ENCODE peak calls at places on chromosomes 12 and 14, in five cellular contexts. L, H, W, Q and A are unnamed samples.

GRCh38 chr12:28303192-28303591 is 112.9 kb downstream of the CCDC91 start:
- DNase-seq in L (no peak), H (no peak), W (no peak), Q (no peak), A (no peak)

GRCh38 chr12:2291182-2291832 is 238.5 kb downstream of the CACNA1C start:
- DNase-seq in L (peak; percentile 60), H (peak; percentile 60), W (no peak), Q (no peak), A (no peak)

GRCh38 chr14:90602088-90602687 is 205.4 kb downstream of the CALM1 start:
- DNase-seq in L (no peak), H (peak; percentile 29), W (no peak), Q (no peak), A (no peak)

GRCh38 chr12:18355429-18355828 is 94.1 kb downstream of the PIK3C2G start:
- DNase-seq in L (no peak), H (no peak), W (no peak), Q (no peak), A (no peak)

GRCh38 chr14:26174395-26174794 is 423.4 kb downstream of the NOVA1 start:
- DNase-seq in L (no peak), H (no peak), W (no peak), Q (no peak), A (no peak)

GRCh38 chr12:65892905-65893304 is 68.6 kb downstream of the HMGA2 start:
- DNase-seq in L (no peak), H (no peak), W (peak; percentile 36), Q (no peak), A (no peak)

GRCh38 chr12:121786441-121786825 is 7.1 kb downstream of the RHOF start:
- DNase-seq in L (peak; percentile 97), H (peak; percentile 77), W (no peak), Q (no peak), A (no peak)

GRCh38 chr12:64181504-64182291 is 40.4 kb downstream of the KICS2 start:
- DNase-seq in L (peak; percentile 90), H (peak; percentile 79), W (peak; percentile 52), Q (no peak), A (no peak)

GRCh38 chr14:49972840-49973239 is 80.0 kb downstream of the ARF6 start:
- DNase-seq in L (peak; percentile 88), H (no peak), W (no peak), Q (no peak), A (no peak)

GRCh38 chr12:72286526-72286925 is 14.4 kb downstream of the TRHDE start:
- DNase-seq in L (no peak), H (no peak), W (no peak), Q (no peak), A (no peak)

GRCh38 chr12:8680533-8680932 is 17.3 kb upstream of the RIMKLB start:
- DNase-seq in L (no peak), H (no peak), W (no peak), Q (no peak), A (no peak)

GRCh38 chr14:95388699-95389098 is 69.0 kb upstream of the CLMN start:
- DNase-seq in L (no peak), H (no peak), W (no peak), Q (no peak), A (no peak)

GRCh38 chr14:50846171-50846880 is 15.4 kb upstream of the NIN start:
- DNase-seq in L (peak; percentile 15), H (no peak), W (no peak), Q (no peak), A (no peak)

GRCh38 chr14:36771256-36771655 is 109.6 kb downstream of the PAX9 start:
- DNase-seq in L (peak; percentile 14), H (no peak), W (no peak), Q (no peak), A (no peak)

GRCh38 chr14:104580961-104581360 is 1.4 kb downstream of the C14orf180 start:
- DNase-seq in L (no peak), H (peak; percentile 72), W (no peak), Q (no peak), A (no peak)

GRCh38 chr12:11959117-11959823 is 111.5 kb upstream of the BCL2L14 start:
- DNase-seq in L (peak; percentile 24), H (no peak), W (no peak), Q (no peak), A (no peak)

GRCh38 chr14:50056457-50056856 is 59.9 kb downstream of the VCPKMT start:
- DNase-seq in L (no peak), H (no peak), W (no peak), Q (no peak), A (no peak)

GRCh38 chr12:86735851-86736250 is 479.7 kb upstream of the MGAT4C start:
- DNase-seq in L (no peak), H (no peak), W (no peak), Q (no peak), A (no peak)
- H3K27ac ChIP-seq in L (no peak overlapping the region), H (no peak overlapping the region), W (no peak overlapping the region), Q (no peak overlapping the region), A (no peak overlapping the region)

DNA sequence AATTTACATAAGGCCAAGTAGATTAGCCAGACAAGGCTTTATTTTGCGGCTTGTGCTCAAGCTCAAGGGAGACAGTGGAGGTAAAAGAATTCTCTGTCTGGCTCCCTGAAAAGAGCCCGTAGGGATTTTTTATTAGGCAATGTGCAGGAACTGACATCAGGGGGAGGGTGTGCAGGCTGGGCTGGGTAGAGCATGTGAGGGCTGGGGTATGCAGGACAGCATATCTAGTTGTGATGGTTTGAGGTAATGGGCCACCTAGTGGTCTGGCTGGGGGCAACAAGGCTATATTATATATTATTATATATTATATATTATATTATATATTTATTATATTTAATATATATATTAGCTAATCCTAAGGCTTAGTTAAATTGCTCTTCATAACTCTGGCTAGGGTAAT is 102.1 kb downstream of the TMEM117 start:
- DNase-seq in L (peak; percentile 16), H (no peak), W (no peak), Q (no peak), A (no peak)
- TF ChIP-seq CTCF in L (no peak), H (no peak), W (no peak), Q (no peak), A (no peak)

GRCh38 chr12:116125981-116126566 is 151.4 kb downstream of the MED13L start:
- DNase-seq in L (no peak), H (no peak), W (no peak), Q (no peak), A (no peak)
- H3K27ac ChIP-seq in L (no peak overlapping the region), H (no peak overlapping the region), W (no peak overlapping the region), Q (no peak overlapping the region), A (no peak overlapping the region)

GRCh38 chr12:56257491-56258067 is 605 bp downstream of the ANKRD52 start:
- DNase-seq in L (peak; percentile 44), H (no peak), W (no peak), Q (no peak), A (no peak)

GRCh38 chr12:56257071-56257470 is 1.1 kb downstream of the ANKRD52 start:
- DNase-seq in L (no peak), H (no peak), W (no peak), Q (no peak), A (no peak)

GRCh38 chr12:56258068-56258819 is at the start of gene ANKRD52:
- DNase-seq in L (peak; percentile 80), H (peak; percentile 87), W (no peak), Q (peak; percentile 92), A (no peak)

GRCh38 chr12:56255671-56256070 is 2.5 kb downstream of the ANKRD52 start:
- DNase-seq in L (no peak), H (no peak), W (no peak), Q (no peak), A (no peak)

DNA sequence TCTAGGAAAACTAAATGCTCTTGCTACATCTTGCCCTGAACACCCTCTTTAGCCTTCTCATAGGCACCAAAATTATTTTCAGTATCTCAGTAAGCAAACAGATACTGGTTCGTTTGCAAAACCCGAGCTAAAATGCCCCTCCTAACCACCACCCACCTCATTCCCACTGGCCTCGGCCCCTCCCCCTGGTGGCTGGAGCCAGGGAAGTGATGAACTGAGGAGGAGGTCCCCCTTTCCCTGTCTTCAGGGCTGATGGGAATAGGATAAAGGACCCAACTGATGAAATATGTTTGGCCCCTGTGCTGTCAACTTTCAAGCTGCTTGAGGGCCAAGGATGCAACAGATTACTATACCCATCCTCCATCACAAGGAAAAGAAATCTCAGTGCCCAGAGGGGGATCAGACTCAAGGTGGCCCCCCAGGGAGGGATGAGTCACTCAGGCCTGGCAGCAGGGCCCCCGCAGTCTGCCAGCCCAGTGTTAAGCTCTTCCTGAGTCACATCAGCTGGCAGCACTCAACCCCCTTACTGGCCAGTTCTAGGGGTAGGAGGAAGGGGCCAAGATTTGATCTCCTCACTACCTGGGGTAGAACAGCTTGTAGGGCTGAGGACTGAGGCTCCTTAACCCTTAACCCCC is 1.7 kb downstream of the ANKRD52 start:
- DNase-seq in L (no peak), H (no peak), W (no peak), Q (no peak), A (no peak)
- TF ChIP-seq CTCF in L (no peak), H (no peak), W (no peak), Q (no peak), A (no peak)

DNA sequence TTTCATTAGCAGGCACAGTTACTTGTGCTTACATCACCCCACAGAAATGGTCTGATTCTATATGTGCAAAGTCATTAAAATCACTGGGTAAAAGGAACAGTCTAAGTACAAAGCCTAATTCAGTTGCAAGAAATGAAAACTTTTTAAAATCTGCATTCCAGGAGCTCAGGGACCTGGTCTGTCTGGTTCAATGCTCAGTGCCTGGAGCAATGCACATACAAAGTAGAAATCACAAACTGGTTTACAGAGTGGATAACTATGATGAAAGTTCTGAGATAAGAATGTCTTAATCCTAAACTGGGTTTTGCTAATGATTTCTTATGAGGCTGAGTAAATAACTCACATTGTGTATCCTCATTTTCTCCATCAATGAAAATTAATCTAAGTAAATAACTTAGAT is 28.7 kb downstream of the LMNTD1 start:
- DNase-seq in L (no peak), H (no peak), W (no peak), Q (no peak), A (no peak)
- H3K27ac ChIP-seq in L (no peak overlapping the region), H (no peak overlapping the region), W (no peak overlapping the region), Q (no peak overlapping the region), A (no peak overlapping the region)

GRCh38 chr14:23284654-23285529 is 1.0 kb downstream of the HOMEZ start:
- DNase-seq in L (no peak), H (no peak), W (no peak), Q (no peak), A (no peak)

GRCh38 chr14:23286904-23287479 is 1.1 kb upstream of the HOMEZ start:
- DNase-seq in L (no peak), H (no peak), W (no peak), Q (no peak), A (no peak)

GRCh38 chr14:23285530-23286019 is 357 bp downstream of the HOMEZ start:
- DNase-seq in L (no peak), H (no peak), W (no peak), Q (no peak), A (no peak)

GRCh38 chr14:23281247-23281646 is 4.7 kb downstream of the HOMEZ start:
- DNase-seq in L (no peak), H (no peak), W (no peak), Q (no peak), A (no peak)

GRCh38 chr14:23286020-23286903 is at the start of gene HOMEZ:
- DNase-seq in L (peak; percentile 98), H (peak; percentile 100), W (peak; percentile 97), Q (peak; percentile 97), A (peak; percentile 92)
- TF ChIP-seq CTCF in L (no peak), H (no peak), W (no peak), Q (no peak), A (no peak)

DNA sequence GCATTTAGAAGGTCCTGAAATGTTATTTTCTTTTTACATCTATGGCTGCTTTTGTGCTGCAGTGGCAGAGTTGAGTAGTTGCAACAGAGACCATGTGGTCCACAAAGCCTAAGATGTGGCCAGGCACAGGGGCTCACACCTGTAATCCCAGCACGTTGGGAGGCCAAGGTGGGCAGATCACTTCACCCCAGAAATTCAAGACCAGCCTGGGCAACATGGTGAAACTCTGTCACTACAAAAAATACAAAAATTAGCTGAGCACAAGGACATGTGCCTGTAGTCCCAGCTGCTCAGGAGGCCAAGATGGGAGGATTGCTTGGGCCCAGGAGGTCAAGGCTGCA is 13.4 kb downstream of the USP30 start:
- DNase-seq in L (no peak), H (no peak), W (no peak), Q (no peak), A (no peak)
- H3K27ac ChIP-seq in L (no peak overlapping the region), H (no peak overlapping the region), W (no peak overlapping the region), Q (peak overlapping the region; percentile 66), A (no peak overlapping the region)